ENCODE peak calls at places on chromosome X, in seven cellular contexts. J is mesothelial cell of epicardium; F is stimulated activated CD4-positive, alpha-beta T cell treated with anti-CD3 and anti-CD28 coated beads, Interleukin-15, amount 100 ng/mL, for 1 hour; N is DMS 273 treated with DMSO at 0.1 percent for 48 hours; A is testis; L is iPS DF 19.7; P is ELF-1. O is an unnamed sample.

GRCh38 chrX:40154229-40154852 is 56.6 kb upstream of the BCOR start:
- DNase-seq in J (no peak), F (no peak), N (no peak), A (no peak), L (no peak), P (peak), O (no peak)

GRCh38 chrX:40871385-40872082 is 136.2 kb upstream of the MED14 start:
- DNase-seq in J (no peak), F (no peak), N (no peak), A (no peak), L (no peak), P (no peak), O (no peak)

GRCh38 chrX:146278381-146278780 is 460.8 kb downstream of the SLITRK2 start:
- DNase-seq in J (no peak), F (no peak), N (no peak), A (peak), L (no peak), P (peak), O (no peak)

GRCh38 chrX:71514367-71515038 is 18.4 kb upstream of the OGT start:
- DNase-seq in J (no peak), F (no peak), N (peak), A (no peak), L (no peak), P (no peak), O (no peak)

GRCh38 chrX:153780678-153781427 is at the start of gene SRPK3:
- DNase-seq in J (no peak), F (no peak), N (no peak), A (no peak), L (no peak), P (peak), O (no peak)

GRCh38 chrX:107542500-107542899 is 85.8 kb upstream of the PRPS1 start:
- DNase-seq in J (no peak), F (no peak), N (no peak), A (peak), L (no peak), P (peak), O (peak)

GRCh38 chrX:154987940-154988339 is 34.6 kb downstream of the F8 start:
- DNase-seq in J (no peak), F (no peak), N (no peak), A (peak), L (no peak), P (no peak), O (no peak)

GRCh38 chrX:110846071-110846470 is 50.5 kb upstream of the CHRDL1 start:
- DNase-seq in J (no peak), F (no peak), N (no peak), A (no peak), L (no peak), P (no peak), O (no peak)

GRCh38 chrX:86104526-86104925 is 43.7 kb upstream of the DACH2 start:
- DNase-seq in J (no peak), F (no peak), N (no peak), A (no peak), L (no peak), P (no peak), O (no peak)

GRCh38 chrX:119238557-119238956 is 2.5 kb downstream of the PGRMC1 start:
- DNase-seq in J (no peak), F (no peak), N (no peak), A (no peak), L (no peak), P (no peak), O (no peak)